ENCODE peak calls at places on chromosomes 4 and X, in eight cellular contexts. One of them, this sample, is unnamed.

GRCh38 chrX:76802698-76803097 is 375.2 kb downstream of the MAGEE1 start:
- DNase-seq in HCT116: no peak
- DNase-seq in MM.1S: no peak
- DNase-seq in hepatocyte: no peak
- DNase-seq in OCI-LY7: no peak
- DNase-seq in PC-3: peak
- DNase-seq in SK-N-SH: no peak
- DNase-seq in neural progenitor cell: no peak
- DNase-seq in this sample: peak

GRCh38 chrX:2819345-2820130 is 9.2 kb upstream of the GYG2 start:
- DNase-seq in HCT116: no peak
- DNase-seq in MM.1S: no peak
- DNase-seq in hepatocyte: peak
- DNase-seq in OCI-LY7: peak
- DNase-seq in PC-3: peak
- DNase-seq in SK-N-SH: peak
- DNase-seq in neural progenitor cell: no peak
- DNase-seq in this sample: peak

GRCh38 chr4:102867278-102868152 is 1.3 kb upstream of the CISD2 start:
- DNase-seq in HCT116: no peak
- DNase-seq in MM.1S: peak
- DNase-seq in hepatocyte: no peak
- DNase-seq in OCI-LY7: peak
- DNase-seq in PC-3: no peak
- DNase-seq in SK-N-SH: no peak
- DNase-seq in neural progenitor cell: no peak
- DNase-seq in this sample: no peak

GRCh38 chr4:55358668-55359067 is 12.6 kb downstream of the SRD5A3 start:
- DNase-seq in HCT116: peak
- DNase-seq in MM.1S: no peak
- DNase-seq in hepatocyte: no peak
- DNase-seq in OCI-LY7: peak
- DNase-seq in PC-3: peak
- DNase-seq in SK-N-SH: no peak
- DNase-seq in neural progenitor cell: no peak
- DNase-seq in this sample: peak

GRCh38 chr4:6123976-6124375 is 76.4 kb downstream of the JAKMIP1 start:
- DNase-seq in HCT116: no peak
- DNase-seq in MM.1S: no peak
- DNase-seq in hepatocyte: no peak
- DNase-seq in OCI-LY7: no peak
- DNase-seq in PC-3: no peak
- DNase-seq in SK-N-SH: no peak
- DNase-seq in neural progenitor cell: no peak
- DNase-seq in this sample: no peak

GRCh38 chrX:65451663-65452062 is 82.9 kb downstream of the LAS1L start:
- DNase-seq in HCT116: peak
- DNase-seq in MM.1S: peak
- DNase-seq in hepatocyte: peak
- DNase-seq in OCI-LY7: peak
- DNase-seq in PC-3: peak
- DNase-seq in SK-N-SH: peak
- DNase-seq in neural progenitor cell: peak
- DNase-seq in this sample: peak

GRCh38 chr4:187606581-187606980 is 389.0 kb upstream of the ZFP42 start:
- DNase-seq in HCT116: peak
- DNase-seq in MM.1S: peak
- DNase-seq in hepatocyte: peak
- DNase-seq in OCI-LY7: peak
- DNase-seq in PC-3: peak
- DNase-seq in SK-N-SH: peak
- DNase-seq in neural progenitor cell: peak
- DNase-seq in this sample: peak

GRCh38 chrX:107721318-107721717 is 54.3 kb downstream of the TSC22D3 start:
- DNase-seq in HCT116: no peak
- DNase-seq in MM.1S: no peak
- DNase-seq in hepatocyte: no peak
- DNase-seq in OCI-LY7: peak
- DNase-seq in PC-3: no peak
- DNase-seq in SK-N-SH: no peak
- DNase-seq in neural progenitor cell: no peak
- DNase-seq in this sample: no peak

GRCh38 chrX:150958177-150958576 is 25.0 kb upstream of the HMGB3 start:
- DNase-seq in HCT116: no peak
- DNase-seq in MM.1S: no peak
- DNase-seq in hepatocyte: no peak
- DNase-seq in OCI-LY7: no peak
- DNase-seq in PC-3: no peak
- DNase-seq in SK-N-SH: no peak
- DNase-seq in neural progenitor cell: no peak
- DNase-seq in this sample: no peak
- TF ChIP-seq EZH2phosphoT487 in HCT116: no peak
- TF ChIP-seq EZH2phosphoT487 in MM.1S: no peak
- TF ChIP-seq EZH2phosphoT487 in hepatocyte: no peak
- TF ChIP-seq EZH2phosphoT487 in OCI-LY7: no peak
- TF ChIP-seq EZH2phosphoT487 in PC-3: no peak
- TF ChIP-seq EZH2phosphoT487 in SK-N-SH: no peak
- TF ChIP-seq EZH2phosphoT487 in neural progenitor cell: no peak
- TF ChIP-seq EZH2phosphoT487 in this sample: no peak

DNA sequence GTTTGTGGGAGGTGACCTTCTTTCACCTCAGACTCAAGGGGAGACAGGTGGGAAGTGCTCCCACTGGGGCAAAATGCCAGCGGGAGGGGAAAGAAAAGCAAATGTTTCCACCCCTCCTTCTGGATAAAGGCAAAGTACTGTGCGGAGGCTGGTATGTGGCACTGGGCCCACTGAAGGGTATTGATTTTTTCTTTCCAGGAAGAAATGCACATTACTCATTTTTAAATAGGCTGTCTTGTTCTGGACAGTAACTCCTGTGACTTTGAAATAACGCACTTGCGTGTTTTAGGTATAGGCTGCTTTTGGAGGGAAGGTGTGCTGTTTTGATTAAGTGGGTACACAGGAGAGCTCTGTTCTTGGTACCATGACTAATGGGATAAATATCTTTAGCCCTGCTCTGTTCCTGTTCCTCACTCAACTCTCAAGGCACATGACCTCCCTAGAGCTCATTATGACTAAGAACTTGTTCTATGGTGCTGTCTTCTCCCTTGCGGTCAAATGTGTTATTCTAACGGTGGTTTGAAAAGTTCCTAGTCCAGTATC is 40.7 kb upstream of the MBTPS2 start:
- DNase-seq in HCT116: peak
- DNase-seq in MM.1S: no peak
- DNase-seq in hepatocyte: peak
- DNase-seq in OCI-LY7: no peak
- DNase-seq in PC-3: peak
- DNase-seq in SK-N-SH: no peak
- DNase-seq in neural progenitor cell: no peak
- DNase-seq in this sample: peak
- TF ChIP-seq EZH2phosphoT487 in HCT116: no peak
- TF ChIP-seq EZH2phosphoT487 in MM.1S: no peak
- TF ChIP-seq EZH2phosphoT487 in hepatocyte: no peak
- TF ChIP-seq EZH2phosphoT487 in OCI-LY7: no peak
- TF ChIP-seq EZH2phosphoT487 in PC-3: no peak
- TF ChIP-seq EZH2phosphoT487 in SK-N-SH: no peak
- TF ChIP-seq EZH2phosphoT487 in neural progenitor cell: no peak
- TF ChIP-seq EZH2phosphoT487 in this sample: no peak

DNA sequence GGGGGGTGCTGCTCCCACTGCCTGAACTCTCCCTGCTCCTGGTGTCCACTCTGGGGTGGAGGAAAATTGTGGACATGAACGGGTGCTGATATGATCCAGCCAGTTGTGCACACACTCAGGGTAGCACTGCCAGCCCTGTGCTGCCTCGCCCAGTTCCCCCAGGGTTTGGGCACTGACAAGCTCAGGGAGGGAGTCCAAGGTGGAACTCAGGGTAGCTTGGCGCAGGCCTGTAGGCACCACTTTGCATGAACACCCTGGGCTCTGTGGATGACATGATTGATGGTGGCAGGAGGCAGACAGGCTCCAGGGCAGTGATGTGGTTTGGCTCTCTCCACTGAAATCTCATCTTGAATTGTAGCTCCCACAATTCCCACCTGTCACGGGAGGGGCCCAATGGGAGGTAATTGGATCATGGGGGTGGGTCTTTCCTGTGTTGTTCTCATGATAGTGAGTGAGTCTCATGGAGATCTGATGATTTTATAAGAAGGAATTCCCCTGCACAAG is 572.0 kb upstream of the PABPC4L start:
- DNase-seq in HCT116: no peak
- DNase-seq in MM.1S: no peak
- DNase-seq in hepatocyte: no peak
- DNase-seq in OCI-LY7: no peak
- DNase-seq in PC-3: no peak
- DNase-seq in SK-N-SH: no peak
- DNase-seq in neural progenitor cell: no peak
- DNase-seq in this sample: no peak
- TF ChIP-seq EZH2phosphoT487 in HCT116: no peak
- TF ChIP-seq EZH2phosphoT487 in MM.1S: no peak
- TF ChIP-seq EZH2phosphoT487 in hepatocyte: no peak
- TF ChIP-seq EZH2phosphoT487 in OCI-LY7: no peak
- TF ChIP-seq EZH2phosphoT487 in PC-3: no peak
- TF ChIP-seq EZH2phosphoT487 in SK-N-SH: no peak
- TF ChIP-seq EZH2phosphoT487 in neural progenitor cell: no peak
- TF ChIP-seq EZH2phosphoT487 in this sample: no peak

GRCh38 chr4:57661707-57662106 is 551.5 kb upstream of the IGFBP7 start:
- DNase-seq in HCT116: no peak
- DNase-seq in MM.1S: no peak
- DNase-seq in hepatocyte: no peak
- DNase-seq in OCI-LY7: no peak
- DNase-seq in PC-3: no peak
- DNase-seq in SK-N-SH: no peak
- DNase-seq in neural progenitor cell: no peak
- DNase-seq in this sample: no peak
- TF ChIP-seq EZH2phosphoT487 in HCT116: no peak
- TF ChIP-seq EZH2phosphoT487 in MM.1S: no peak
- TF ChIP-seq EZH2phosphoT487 in hepatocyte: no peak
- TF ChIP-seq EZH2phosphoT487 in OCI-LY7: no peak
- TF ChIP-seq EZH2phosphoT487 in PC-3: no peak
- TF ChIP-seq EZH2phosphoT487 in SK-N-SH: no peak
- TF ChIP-seq EZH2phosphoT487 in neural progenitor cell: no peak
- TF ChIP-seq EZH2phosphoT487 in this sample: no peak